ENCODE peak calls at places on chromosomes 13 and 19, in four cellular contexts. M, A, R and X are unnamed samples.

GRCh38 chr13:35389535-35389934 is 87.0 kb downstream of the MAB21L1 start:
- DNase-seq in M (peak), A (peak), R (no peak), X (no peak)

GRCh38 chr19:18589380-18590272 is 1.0 kb downstream of the REX1BD start:
- DNase-seq in M (peak), A (peak), R (peak), X (peak)

GRCh38 chr13:98544105-98544710 is 32.7 kb downstream of the STK24 start:
- DNase-seq in M (no peak), A (peak), R (no peak), X (no peak)

GRCh38 chr19:7373862-7374261 is 25.1 kb downstream of the ARHGEF18 start:
- DNase-seq in M (no peak), A (no peak), R (no peak), X (no peak)

GRCh38 chr13:21850013-21851006 is 179.4 kb downstream of the FGF9 start:
- DNase-seq in M (no peak), A (no peak), R (no peak), X (no peak)

GRCh38 chr13:45086484-45086883 is 33.8 kb upstream of the GTF2F2 start:
- DNase-seq in M (no peak), A (no peak), R (no peak), X (no peak)

GRCh38 chr19:10544242-10544752 is 593 bp downstream of the ATG4D start:
- DNase-seq in M (no peak), A (peak), R (no peak), X (peak)

GRCh38 chr13:83184819-83185218 is 697.5 kb downstream of the SLITRK1 start:
- DNase-seq in M (no peak), A (no peak), R (no peak), X (no peak)

GRCh38 chr19:35044317-35045117 is 3.0 kb downstream of the HPN start:
- DNase-seq in M (peak), A (peak), R (peak), X (peak)

GRCh38 chr19:16078759-16079707 is 2.7 kb downstream of the TPM4 start:
- DNase-seq in M (peak), A (no peak), R (no peak), X (peak)

GRCh38 chr13:97430296-97430695 is 3.7 kb upstream of the RAP2A start:
- DNase-seq in M (no peak), A (no peak), R (no peak), X (no peak)

GRCh38 chr13:100301418-100301817 is 212.5 kb downstream of the PCCA start:
- DNase-seq in M (peak), A (peak), R (peak), X (no peak)

GRCh38 chr13:94996445-94996844 is 284.1 kb upstream of the SOX21 start:
- DNase-seq in M (no peak), A (no peak), R (no peak), X (no peak)

GRCh38 chr13:33125821-33126570 is 109.8 kb downstream of the KL start:
- DNase-seq in M (no peak), A (no peak), R (no peak), X (peak)

GRCh38 chr13:23960566-23961156 is 63.4 kb upstream of the C1QTNF9B start:
- DNase-seq in M (no peak), A (peak), R (peak), X (no peak)

GRCh38 chr13:20676213-20676612 is 27.3 kb upstream of the IL17D start:
- DNase-seq in M (no peak), A (no peak), R (no peak), X (no peak)